ENCODE peak calls at places on chromosomes 16 and 17, in nine cellular contexts. One of them, this sample, is unnamed. For H3K27me3, the result is how much of the 10 kb centered on the place peaks cover.

GRCh38 chr17:66751771-66752170 is 83.1 kb upstream of the CACNG5 start:
- DNase-seq in pancreas: no peak
- DNase-seq in PC-9: no peak
- DNase-seq in heart right ventricle: no peak
- DNase-seq in BE2C: no peak
- DNase-seq in left ventricle myocardium inferior: no peak
- DNase-seq in lung: no peak
- DNase-seq in tibial nerve: no peak
- DNase-seq in CD4-positive, alpha-beta T cell: no peak
- DNase-seq in this sample: no peak

GRCh38 chr16:67482260-67482924 is 955 bp downstream of the AGRP start:
- DNase-seq in BE2C: no peak
- DNase-seq in tibial nerve: no peak
- DNase-seq in lung: no peak
- DNase-seq in pancreas: peak
- DNase-seq in PC-9: no peak
- DNase-seq in heart right ventricle: no peak
- DNase-seq in CD4-positive, alpha-beta T cell: no peak
- DNase-seq in left ventricle myocardium inferior: no peak
- DNase-seq in this sample: no peak

GRCh38 chr17:50452627-50453300 is 15.9 kb downstream of the CHAD start:
- DNase-seq in BE2C: no peak
- DNase-seq in lung: no peak
- DNase-seq in left ventricle myocardium inferior: no peak
- DNase-seq in pancreas: no peak
- DNase-seq in PC-9: peak
- DNase-seq in heart right ventricle: no peak
- DNase-seq in tibial nerve: no peak
- DNase-seq in CD4-positive, alpha-beta T cell: no peak
- DNase-seq in this sample: peak

GRCh38 chr17:63675607-63676539 is 24.1 kb downstream of the LIMD2 start:
- DNase-seq in CD4-positive, alpha-beta T cell: no peak
- DNase-seq in BE2C: peak
- DNase-seq in heart right ventricle: peak
- DNase-seq in left ventricle myocardium inferior: peak
- DNase-seq in pancreas: peak
- DNase-seq in lung: peak
- DNase-seq in tibial nerve: peak
- DNase-seq in PC-9: peak
- DNase-seq in this sample: no peak

GRCh38 chr17:63178530-63178929 is 212.5 kb downstream of the TANC2 start:
- DNase-seq in PC-9: no peak
- DNase-seq in tibial nerve: no peak
- DNase-seq in pancreas: no peak
- DNase-seq in heart right ventricle: no peak
- DNase-seq in left ventricle myocardium inferior: no peak
- DNase-seq in BE2C: no peak
- DNase-seq in CD4-positive, alpha-beta T cell: no peak
- DNase-seq in lung: no peak
- DNase-seq in this sample: no peak

GRCh38 chr17:71360301-71360700 is 760.5 kb upstream of the SOX9 start:
- DNase-seq in PC-9: no peak
- DNase-seq in heart right ventricle: no peak
- DNase-seq in BE2C: no peak
- DNase-seq in lung: no peak
- DNase-seq in pancreas: no peak
- DNase-seq in left ventricle myocardium inferior: no peak
- DNase-seq in CD4-positive, alpha-beta T cell: no peak
- DNase-seq in tibial nerve: no peak
- DNase-seq in this sample: no peak

GRCh38 chr16:89330177-89330856 is 112.8 kb downstream of the ZNF778 start:
- DNase-seq in pancreas: peak
- DNase-seq in CD4-positive, alpha-beta T cell: no peak
- DNase-seq in PC-9: peak
- DNase-seq in BE2C: no peak
- DNase-seq in lung: no peak
- DNase-seq in tibial nerve: no peak
- DNase-seq in left ventricle myocardium inferior: peak
- DNase-seq in heart right ventricle: no peak
- DNase-seq in this sample: peak

GRCh38 chr16:80369559-80369958 is 171.2 kb upstream of the DYNLRB2 start:
- DNase-seq in heart right ventricle: no peak
- DNase-seq in CD4-positive, alpha-beta T cell: no peak
- DNase-seq in BE2C: no peak
- DNase-seq in left ventricle myocardium inferior: no peak
- DNase-seq in pancreas: no peak
- DNase-seq in PC-9: peak
- DNase-seq in tibial nerve: peak
- DNase-seq in lung: no peak
- DNase-seq in this sample: no peak

GRCh38 chr17:7295230-7296180 is 1.1 kb upstream of the YBX2 start:
- DNase-seq in left ventricle myocardium inferior: no peak
- DNase-seq in heart right ventricle: no peak
- DNase-seq in CD4-positive, alpha-beta T cell: no peak
- DNase-seq in lung: no peak
- DNase-seq in pancreas: no peak
- DNase-seq in PC-9: no peak
- DNase-seq in tibial nerve: no peak
- DNase-seq in BE2C: no peak
- DNase-seq in this sample: no peak

GRCh38 chr16:84277244-84277823 is 17.3 kb upstream of the WFDC1 start:
- DNase-seq in CD4-positive, alpha-beta T cell: peak
- DNase-seq in heart right ventricle: peak
- DNase-seq in pancreas: peak
- DNase-seq in PC-9: peak
- DNase-seq in lung: peak
- DNase-seq in tibial nerve: peak
- DNase-seq in left ventricle myocardium inferior: peak
- DNase-seq in BE2C: peak
- DNase-seq in this sample: no peak

GRCh38 chr17:40023590-40024292 is 8.5 kb downstream of the CSF3 start:
- DNase-seq in tibial nerve: no peak
- DNase-seq in lung: peak
- DNase-seq in PC-9: no peak
- DNase-seq in pancreas: peak
- DNase-seq in heart right ventricle: peak
- DNase-seq in BE2C: no peak
- DNase-seq in left ventricle myocardium inferior: peak
- DNase-seq in CD4-positive, alpha-beta T cell: no peak
- DNase-seq in this sample: no peak

DNA sequence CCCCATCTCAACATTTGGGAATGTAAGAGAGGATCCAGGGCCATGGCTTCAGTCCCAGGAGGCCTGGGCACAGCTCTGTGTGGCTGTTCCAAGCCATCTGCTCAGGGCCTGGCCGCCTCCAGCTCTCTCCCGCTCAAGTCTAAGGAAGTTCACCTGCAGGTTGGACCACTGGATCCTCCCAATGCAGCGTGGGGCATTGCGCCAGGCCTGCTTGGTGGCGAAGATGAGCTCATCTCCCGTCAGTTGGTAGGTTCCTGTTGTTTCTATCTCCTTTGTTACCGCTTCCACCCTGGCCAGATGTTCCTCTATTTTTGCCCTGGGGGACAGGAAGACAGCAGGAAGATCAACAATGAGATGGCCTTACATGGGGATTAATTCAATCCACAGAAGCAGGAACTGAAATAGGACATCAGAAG is 17.5 kb downstream of the NOS2 start:
- DNase-seq in BE2C: peak
- DNase-seq in PC-9: no peak
- DNase-seq in heart right ventricle: peak
- DNase-seq in tibial nerve: peak
- DNase-seq in pancreas: no peak
- DNase-seq in left ventricle myocardium inferior: peak
- DNase-seq in CD4-positive, alpha-beta T cell: no peak
- DNase-seq in lung: peak
- DNase-seq in this sample: no peak
- H3K27me3 ChIP-seq in BE2C: under half
- H3K27me3 ChIP-seq in PC-9: under half
- H3K27me3 ChIP-seq in heart right ventricle: under half
- H3K27me3 ChIP-seq in tibial nerve: under half
- H3K27me3 ChIP-seq in pancreas: under half
- H3K27me3 ChIP-seq in left ventricle myocardium inferior: under half
- H3K27me3 ChIP-seq in CD4-positive, alpha-beta T cell: under half
- H3K27me3 ChIP-seq in lung: under half
- H3K27me3 ChIP-seq in this sample: under half

GRCh38 chr17:38604479-38605229 is 1.1 kb downstream of the SRCIN1 start:
- DNase-seq in PC-9: no peak
- DNase-seq in BE2C: peak
- DNase-seq in tibial nerve: no peak
- DNase-seq in pancreas: peak
- DNase-seq in heart right ventricle: no peak
- DNase-seq in lung: no peak
- DNase-seq in CD4-positive, alpha-beta T cell: no peak
- DNase-seq in left ventricle myocardium inferior: no peak
- DNase-seq in this sample: no peak

GRCh38 chr17:38605230-38605851 is 411 bp downstream of the SRCIN1 start:
- DNase-seq in PC-9: no peak
- DNase-seq in left ventricle myocardium inferior: no peak
- DNase-seq in BE2C: no peak
- DNase-seq in pancreas: peak
- DNase-seq in heart right ventricle: no peak
- DNase-seq in CD4-positive, alpha-beta T cell: no peak
- DNase-seq in lung: no peak
- DNase-seq in tibial nerve: no peak
- DNase-seq in this sample: no peak

GRCh38 chr17:38608648-38609047 is 2.9 kb upstream of the SRCIN1 start:
- DNase-seq in BE2C: no peak
- DNase-seq in lung: peak
- DNase-seq in pancreas: peak
- DNase-seq in CD4-positive, alpha-beta T cell: no peak
- DNase-seq in PC-9: peak
- DNase-seq in tibial nerve: no peak
- DNase-seq in heart right ventricle: no peak
- DNase-seq in left ventricle myocardium inferior: no peak
- DNase-seq in this sample: no peak

GRCh38 chr17:38605852-38606645 is at the start of gene SRCIN1:
- DNase-seq in pancreas: peak
- DNase-seq in BE2C: peak
- DNase-seq in CD4-positive, alpha-beta T cell: peak
- DNase-seq in lung: no peak
- DNase-seq in PC-9: peak
- DNase-seq in tibial nerve: no peak
- DNase-seq in heart right ventricle: peak
- DNase-seq in left ventricle myocardium inferior: peak
- DNase-seq in this sample: no peak

DNA sequence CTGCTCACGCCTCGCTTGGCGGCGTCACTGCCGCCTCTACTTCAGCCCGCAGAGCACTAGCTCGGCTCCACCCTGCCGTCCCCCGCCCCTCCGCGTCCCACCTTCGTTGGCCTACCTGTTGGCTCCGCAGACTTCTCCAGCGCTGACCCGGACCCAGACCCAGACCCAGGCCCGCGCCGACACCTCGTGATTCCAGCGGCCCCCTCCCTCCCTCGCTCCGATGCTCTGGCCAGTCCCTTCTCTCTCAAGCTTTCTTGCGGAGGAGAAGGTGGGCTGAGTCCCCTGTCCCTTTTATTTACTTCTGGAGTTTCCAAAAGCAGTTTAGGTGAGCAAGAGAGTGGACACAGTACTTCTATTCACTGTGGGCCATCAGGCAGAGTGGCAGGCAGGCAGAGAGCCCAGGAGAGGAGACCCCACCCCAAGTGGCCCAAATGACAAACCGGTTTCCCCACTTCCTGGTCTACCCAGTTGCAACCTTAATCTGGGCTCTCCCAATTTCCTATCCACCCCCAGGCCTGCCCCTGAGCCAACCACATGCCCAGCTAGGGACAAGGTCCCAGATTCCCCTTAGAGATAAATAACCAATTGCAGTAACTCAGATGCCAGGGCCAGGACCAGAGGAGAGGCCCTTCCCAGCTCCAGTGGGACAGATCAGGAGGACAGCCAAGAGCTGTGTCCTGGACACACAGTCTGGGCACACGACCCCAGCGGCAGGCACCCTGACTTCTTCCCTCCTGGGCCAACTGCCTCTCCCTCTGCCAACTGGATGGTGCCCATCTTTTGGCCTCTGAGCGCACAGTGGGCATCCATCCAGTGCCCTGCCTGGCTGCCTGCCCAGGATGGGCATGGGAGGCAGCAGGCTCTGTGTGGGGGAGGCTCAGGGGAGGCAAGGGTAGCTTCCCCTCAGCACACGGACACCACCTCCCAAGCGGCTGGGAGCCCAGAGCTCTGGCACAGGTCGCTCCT is 1.2 kb upstream of the SRCIN1 start:
- DNase-seq in BE2C: no peak
- DNase-seq in CD4-positive, alpha-beta T cell: no peak
- DNase-seq in pancreas: peak
- DNase-seq in tibial nerve: no peak
- DNase-seq in PC-9: peak
- DNase-seq in heart right ventricle: peak
- DNase-seq in lung: no peak
- DNase-seq in left ventricle myocardium inferior: peak
- DNase-seq in this sample: no peak
- TF ChIP-seq CTCF in BE2C: no peak
- TF ChIP-seq CTCF in CD4-positive, alpha-beta T cell: no peak
- TF ChIP-seq CTCF in pancreas: no peak
- TF ChIP-seq CTCF in tibial nerve: no peak
- TF ChIP-seq CTCF in PC-9: peak
- TF ChIP-seq CTCF in heart right ventricle: no peak
- TF ChIP-seq CTCF in lung: no peak
- TF ChIP-seq CTCF in left ventricle myocardium inferior: no peak
- TF ChIP-seq CTCF in this sample: peak

GRCh38 chr17:79133986-79134385 is 59.4 kb downstream of the ENGASE start:
- DNase-seq in PC-9: no peak
- DNase-seq in lung: no peak
- DNase-seq in pancreas: no peak
- DNase-seq in BE2C: no peak
- DNase-seq in left ventricle myocardium inferior: no peak
- DNase-seq in CD4-positive, alpha-beta T cell: no peak
- DNase-seq in heart right ventricle: no peak
- DNase-seq in tibial nerve: no peak
- DNase-seq in this sample: no peak
- H3K27me3 ChIP-seq in PC-9: half or more
- H3K27me3 ChIP-seq in lung: under half
- H3K27me3 ChIP-seq in pancreas: under half
- H3K27me3 ChIP-seq in BE2C: half or more
- H3K27me3 ChIP-seq in left ventricle myocardium inferior: half or more
- H3K27me3 ChIP-seq in CD4-positive, alpha-beta T cell: under half
- H3K27me3 ChIP-seq in heart right ventricle: under half
- H3K27me3 ChIP-seq in tibial nerve: under half
- H3K27me3 ChIP-seq in this sample: half or more

DNA sequence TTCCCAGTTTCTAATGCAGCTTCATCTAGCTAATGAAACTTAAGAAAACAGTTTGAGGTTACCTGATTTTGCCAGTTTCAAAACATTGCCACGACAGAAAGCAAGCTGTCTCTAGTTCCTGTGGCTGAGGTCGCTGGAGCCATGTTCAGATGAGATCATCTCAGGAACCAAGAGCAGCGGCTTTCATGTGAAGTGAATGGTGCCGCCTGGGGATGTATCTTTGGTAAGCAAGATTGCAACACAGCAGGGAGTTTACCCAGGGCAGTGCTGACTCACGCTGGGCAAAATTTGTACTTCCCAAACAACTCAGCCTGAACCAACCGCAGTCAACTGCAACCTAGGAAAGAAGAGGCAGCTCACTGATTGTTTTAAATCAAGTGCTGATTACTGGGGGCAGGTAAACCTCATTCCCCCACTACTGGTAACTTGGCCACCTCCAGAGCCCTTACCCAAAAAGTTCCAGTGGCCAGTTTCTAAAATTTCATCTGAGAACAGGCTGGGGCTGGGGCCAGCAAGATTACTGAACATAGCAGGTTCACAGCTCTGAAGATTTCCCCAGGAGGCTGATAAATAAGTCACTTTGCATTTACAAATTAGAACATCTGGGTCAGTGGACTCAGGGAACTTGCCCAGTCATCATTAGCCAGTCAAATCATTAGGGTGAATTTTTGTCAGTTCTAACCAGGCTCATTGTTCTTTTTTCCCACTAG is at the start of gene RFFL:
- DNase-seq in BE2C: peak
- DNase-seq in lung: peak
- DNase-seq in heart right ventricle: peak
- DNase-seq in pancreas: peak
- DNase-seq in CD4-positive, alpha-beta T cell: peak
- DNase-seq in tibial nerve: peak
- DNase-seq in left ventricle myocardium inferior: peak
- DNase-seq in PC-9: peak
- DNase-seq in this sample: peak
- TF ChIP-seq CTCF in BE2C: peak
- TF ChIP-seq CTCF in lung: no peak
- TF ChIP-seq CTCF in heart right ventricle: no peak
- TF ChIP-seq CTCF in pancreas: no peak
- TF ChIP-seq CTCF in CD4-positive, alpha-beta T cell: peak
- TF ChIP-seq CTCF in tibial nerve: peak
- TF ChIP-seq CTCF in left ventricle myocardium inferior: peak
- TF ChIP-seq CTCF in PC-9: no peak
- TF ChIP-seq CTCF in this sample: peak